ENCODE peak calls at places on chromosomes 1 and 21, in five cellular contexts. One of them, this sample, is unnamed.

GRCh38 chr1:196733091-196733970 is 41.3 kb upstream of the CFHR3 start:
- DNase-seq in prostate gland: no peak
- DNase-seq in nephron progenitor cell: no peak
- DNase-seq in heart right ventricle: no peak
- DNase-seq in MM.1S: no peak
- DNase-seq in this sample: no peak

GRCh38 chr1:113242481-113242880 is 147.8 kb upstream of the MAGI3 start:
- DNase-seq in prostate gland: peak
- DNase-seq in nephron progenitor cell: no peak
- DNase-seq in heart right ventricle: no peak
- DNase-seq in MM.1S: no peak
- DNase-seq in this sample: no peak

GRCh38 chr1:97353094-97353493 is 567.7 kb downstream of the DPYD start:
- DNase-seq in prostate gland: no peak
- DNase-seq in nephron progenitor cell: peak
- DNase-seq in heart right ventricle: no peak
- DNase-seq in MM.1S: no peak
- DNase-seq in this sample: no peak

GRCh38 chr1:78323311-78323710 is 167.5 kb upstream of the PTGFR start:
- DNase-seq in prostate gland: no peak
- DNase-seq in nephron progenitor cell: no peak
- DNase-seq in heart right ventricle: no peak
- DNase-seq in MM.1S: no peak
- DNase-seq in this sample: no peak

GRCh38 chr1:91282695-91283420 is 121.8 kb downstream of the HFM1 start:
- DNase-seq in prostate gland: peak
- DNase-seq in nephron progenitor cell: peak
- DNase-seq in heart right ventricle: peak
- DNase-seq in MM.1S: peak
- DNase-seq in this sample: peak

GRCh38 chr1:38648417-38648816 is 211.2 kb downstream of the RRAGC start:
- DNase-seq in prostate gland: no peak
- DNase-seq in nephron progenitor cell: no peak
- DNase-seq in heart right ventricle: no peak
- DNase-seq in MM.1S: no peak
- DNase-seq in this sample: no peak

GRCh38 chr1:204506969-204507316 is 9.3 kb upstream of the MDM4 start:
- DNase-seq in prostate gland: peak
- DNase-seq in nephron progenitor cell: peak
- DNase-seq in heart right ventricle: peak
- DNase-seq in MM.1S: peak
- DNase-seq in this sample: no peak

GRCh38 chr1:168089979-168090337 is 46.8 kb downstream of the GPR161 start:
- DNase-seq in prostate gland: no peak
- DNase-seq in nephron progenitor cell: no peak
- DNase-seq in heart right ventricle: no peak
- DNase-seq in MM.1S: no peak
- DNase-seq in this sample: no peak

GRCh38 chr1:7232441-7232840 is 447.2 kb downstream of the CAMTA1 start:
- DNase-seq in prostate gland: no peak
- DNase-seq in nephron progenitor cell: no peak
- DNase-seq in heart right ventricle: no peak
- DNase-seq in MM.1S: no peak
- DNase-seq in this sample: no peak

GRCh38 chr1:85884372-85885035 is 176.3 kb upstream of the ZNHIT6 start:
- DNase-seq in prostate gland: no peak
- DNase-seq in nephron progenitor cell: no peak
- DNase-seq in heart right ventricle: no peak
- DNase-seq in MM.1S: no peak
- DNase-seq in this sample: no peak

GRCh38 chr1:201896951-201897391 is 8.3 kb downstream of the SHISA4 start:
- DNase-seq in prostate gland: no peak
- DNase-seq in nephron progenitor cell: no peak
- DNase-seq in heart right ventricle: peak
- DNase-seq in MM.1S: peak
- DNase-seq in this sample: no peak

GRCh38 chr21:45859762-45860357 is 121.7 kb upstream of the COL6A1 start:
- DNase-seq in prostate gland: no peak
- DNase-seq in nephron progenitor cell: no peak
- DNase-seq in heart right ventricle: no peak
- DNase-seq in MM.1S: no peak
- DNase-seq in this sample: no peak

GRCh38 chr1:212212901-212213300 is 72.3 kb upstream of the PPP2R5A start:
- DNase-seq in prostate gland: no peak
- DNase-seq in nephron progenitor cell: no peak
- DNase-seq in heart right ventricle: no peak
- DNase-seq in MM.1S: no peak
- DNase-seq in this sample: no peak

GRCh38 chr1:168693872-168694238 is 35.2 kb downstream of the DPT start:
- DNase-seq in prostate gland: no peak
- DNase-seq in nephron progenitor cell: no peak
- DNase-seq in heart right ventricle: no peak
- DNase-seq in MM.1S: no peak
- DNase-seq in this sample: no peak

GRCh38 chr1:224542783-224543440 is 73.2 kb upstream of the CNIH3 start:
- DNase-seq in prostate gland: no peak
- DNase-seq in nephron progenitor cell: no peak
- DNase-seq in heart right ventricle: no peak
- DNase-seq in MM.1S: no peak
- DNase-seq in this sample: no peak

GRCh38 chr1:183467687-183468086 is 4.6 kb upstream of the SMG7 start:
- DNase-seq in prostate gland: no peak
- DNase-seq in nephron progenitor cell: no peak
- DNase-seq in heart right ventricle: no peak
- DNase-seq in MM.1S: no peak
- DNase-seq in this sample: no peak

GRCh38 chr1:113860891-113861290 is 10.6 kb downstream of the PTPN22 start:
- DNase-seq in prostate gland: no peak
- DNase-seq in nephron progenitor cell: no peak
- DNase-seq in heart right ventricle: no peak
- DNase-seq in MM.1S: no peak
- DNase-seq in this sample: no peak

GRCh38 chr1:28354121-28354520 is 15.4 kb upstream of the PHACTR4 start:
- DNase-seq in prostate gland: no peak
- DNase-seq in nephron progenitor cell: no peak
- DNase-seq in heart right ventricle: no peak
- DNase-seq in MM.1S: no peak
- DNase-seq in this sample: no peak

GRCh38 chr1:25826571-25826970 is 6.8 kb downstream of the MTFR1L start:
- DNase-seq in prostate gland: no peak
- DNase-seq in nephron progenitor cell: no peak
- DNase-seq in heart right ventricle: no peak
- DNase-seq in MM.1S: no peak
- DNase-seq in this sample: no peak

GRCh38 chr1:164725401-164725800 is 166.4 kb downstream of the PBX1 start:
- DNase-seq in prostate gland: no peak
- DNase-seq in nephron progenitor cell: no peak
- DNase-seq in heart right ventricle: no peak
- DNase-seq in MM.1S: no peak
- DNase-seq in this sample: no peak

GRCh38 chr1:114062646-114063045 is 83.4 kb downstream of the OLFML3 start:
- DNase-seq in prostate gland: no peak
- DNase-seq in nephron progenitor cell: no peak
- DNase-seq in heart right ventricle: no peak
- DNase-seq in MM.1S: no peak
- DNase-seq in this sample: no peak

GRCh38 chr21:37378700-37379139 is 12.1 kb downstream of the DYRK1A start:
- DNase-seq in prostate gland: no peak
- DNase-seq in nephron progenitor cell: no peak
- DNase-seq in heart right ventricle: no peak
- DNase-seq in MM.1S: no peak
- DNase-seq in this sample: no peak

GRCh38 chr1:50658421-50659076 is 235.3 kb upstream of the DMRTA2 start:
- DNase-seq in prostate gland: no peak
- DNase-seq in nephron progenitor cell: no peak
- DNase-seq in heart right ventricle: no peak
- DNase-seq in MM.1S: no peak
- DNase-seq in this sample: no peak

GRCh38 chr1:238409947-238410346 is 519.2 kb upstream of the ZP4 start:
- DNase-seq in prostate gland: no peak
- DNase-seq in nephron progenitor cell: no peak
- DNase-seq in heart right ventricle: peak
- DNase-seq in MM.1S: no peak
- DNase-seq in this sample: no peak

GRCh38 chr1:150066838-150067183 is 765 bp upstream of the VPS45 start:
- DNase-seq in prostate gland: peak
- DNase-seq in nephron progenitor cell: peak
- DNase-seq in heart right ventricle: peak
- DNase-seq in MM.1S: peak
- DNase-seq in this sample: peak

GRCh38 chr21:37956772-37957171 is 40.5 kb upstream of the KCNJ6 start:
- DNase-seq in prostate gland: no peak
- DNase-seq in nephron progenitor cell: no peak
- DNase-seq in heart right ventricle: no peak
- DNase-seq in MM.1S: no peak
- DNase-seq in this sample: no peak

GRCh38 chr1:75785964-75786853 is at the start of gene RABGGTB:
- DNase-seq in prostate gland: peak
- DNase-seq in nephron progenitor cell: peak
- DNase-seq in heart right ventricle: peak
- DNase-seq in MM.1S: peak
- DNase-seq in this sample: peak

GRCh38 chr1:162033445-162033844 is 9.8 kb upstream of the OLFML2B start:
- DNase-seq in prostate gland: no peak
- DNase-seq in nephron progenitor cell: no peak
- DNase-seq in heart right ventricle: peak
- DNase-seq in MM.1S: no peak
- DNase-seq in this sample: no peak

GRCh38 chr1:198162091-198162767 is 5.4 kb downstream of the NEK7 start:
- DNase-seq in prostate gland: no peak
- DNase-seq in nephron progenitor cell: no peak
- DNase-seq in heart right ventricle: no peak
- DNase-seq in MM.1S: no peak
- DNase-seq in this sample: no peak

GRCh38 chr1:164017239-164017638 is 541.7 kb upstream of the PBX1 start:
- DNase-seq in prostate gland: no peak
- DNase-seq in nephron progenitor cell: no peak
- DNase-seq in heart right ventricle: no peak
- DNase-seq in MM.1S: no peak
- DNase-seq in this sample: no peak

GRCh38 chr1:168693197-168693871 is 35.7 kb downstream of the DPT start:
- DNase-seq in prostate gland: no peak
- DNase-seq in nephron progenitor cell: no peak
- DNase-seq in heart right ventricle: no peak
- DNase-seq in MM.1S: no peak
- DNase-seq in this sample: no peak

GRCh38 chr1:94215955-94216354 is 21.4 kb downstream of the ARHGAP29 start:
- DNase-seq in prostate gland: no peak
- DNase-seq in nephron progenitor cell: no peak
- DNase-seq in heart right ventricle: no peak
- DNase-seq in MM.1S: no peak
- DNase-seq in this sample: no peak

GRCh38 chr1:1760715-1761114 is 17.6 kb downstream of the NADK start:
- DNase-seq in prostate gland: no peak
- DNase-seq in nephron progenitor cell: no peak
- DNase-seq in heart right ventricle: no peak
- DNase-seq in MM.1S: no peak
- DNase-seq in this sample: no peak

GRCh38 chr1:1760345-1760650 is 18.0 kb downstream of the NADK start:
- DNase-seq in prostate gland: no peak
- DNase-seq in nephron progenitor cell: no peak
- DNase-seq in heart right ventricle: no peak
- DNase-seq in MM.1S: no peak
- DNase-seq in this sample: no peak

GRCh38 chr1:1761504-1762376 is 16.5 kb downstream of the NADK start:
- DNase-seq in prostate gland: no peak
- DNase-seq in nephron progenitor cell: no peak
- DNase-seq in heart right ventricle: no peak
- DNase-seq in MM.1S: no peak
- DNase-seq in this sample: no peak

GRCh38 chr1:1764876-1765478 is 13.3 kb downstream of the NADK start:
- DNase-seq in prostate gland: no peak
- DNase-seq in nephron progenitor cell: no peak
- DNase-seq in heart right ventricle: no peak
- DNase-seq in MM.1S: no peak
- DNase-seq in this sample: no peak

GRCh38 chr1:1763657-1764621 is 14.3 kb downstream of the NADK start:
- DNase-seq in prostate gland: no peak
- DNase-seq in nephron progenitor cell: no peak
- DNase-seq in heart right ventricle: no peak
- DNase-seq in MM.1S: no peak
- DNase-seq in this sample: no peak
- TF ChIP-seq CTCF in prostate gland: no peak
- TF ChIP-seq CTCF in nephron progenitor cell: no peak
- TF ChIP-seq CTCF in heart right ventricle: peak
- TF ChIP-seq CTCF in MM.1S: no peak
- TF ChIP-seq CTCF in this sample: peak

DNA sequence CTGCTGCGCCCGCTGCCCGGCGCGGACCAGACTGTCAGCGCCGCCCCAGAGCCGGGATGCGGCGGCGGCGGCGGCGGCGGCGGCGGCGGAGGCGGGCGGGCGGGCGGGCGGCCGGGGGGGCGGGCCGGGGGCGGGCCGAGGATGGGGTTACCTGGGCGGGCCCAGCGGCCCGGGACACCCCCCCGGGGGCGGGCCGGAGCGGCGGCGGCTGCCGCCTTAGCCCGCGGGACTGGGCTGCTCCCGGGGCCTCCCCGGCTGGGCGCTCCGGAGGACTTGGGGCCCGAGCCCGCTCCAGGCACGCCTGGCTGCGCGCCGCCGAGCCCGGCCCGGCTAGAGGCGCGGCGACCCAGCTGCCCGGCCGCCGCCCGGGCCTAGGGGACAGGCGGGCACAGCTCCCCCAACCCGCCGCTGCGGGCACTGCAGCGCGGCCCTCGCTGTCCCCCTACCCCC is at the start of gene WNT4:
- DNase-seq in prostate gland: peak
- DNase-seq in nephron progenitor cell: peak
- DNase-seq in heart right ventricle: no peak
- DNase-seq in MM.1S: peak
- DNase-seq in this sample: peak
- TF ChIP-seq CTCF in prostate gland: no peak
- TF ChIP-seq CTCF in nephron progenitor cell: no peak
- TF ChIP-seq CTCF in heart right ventricle: peak
- TF ChIP-seq CTCF in MM.1S: no peak
- TF ChIP-seq CTCF in this sample: peak

GRCh38 chr1:184771190-184771691 is 16.6 kb upstream of the EDEM3 start:
- DNase-seq in prostate gland: no peak
- DNase-seq in nephron progenitor cell: no peak
- DNase-seq in heart right ventricle: no peak
- DNase-seq in MM.1S: no peak
- DNase-seq in this sample: no peak
- TF ChIP-seq CTCF in prostate gland: no peak
- TF ChIP-seq CTCF in nephron progenitor cell: no peak
- TF ChIP-seq CTCF in heart right ventricle: no peak
- TF ChIP-seq CTCF in MM.1S: no peak
- TF ChIP-seq CTCF in this sample: no peak

GRCh38 chr21:44780140-44780508 is 21.5 kb downstream of the UBE2G2 start:
- DNase-seq in prostate gland: no peak
- DNase-seq in nephron progenitor cell: no peak
- DNase-seq in heart right ventricle: no peak
- DNase-seq in MM.1S: no peak
- DNase-seq in this sample: no peak
- TF ChIP-seq CTCF in prostate gland: no peak
- TF ChIP-seq CTCF in nephron progenitor cell: no peak
- TF ChIP-seq CTCF in heart right ventricle: no peak
- TF ChIP-seq CTCF in MM.1S: no peak
- TF ChIP-seq CTCF in this sample: no peak